ENCODE peak calls at places on chromosomes 16 and 17, in four cellular contexts. One of them, this sample, is unnamed.
A peak's percentile ranks its signal among the peaks of the same experiment; 100 is the strongest.

GRCh38 chr17:58001461-58002124 is 5.5 kb downstream of the SRSF1 start:
- DNase-seq in LHCN-M2: no peak
- DNase-seq in brain microvascular endothelial cell: no peak
- DNase-seq in H7: no peak
- DNase-seq in this sample: no peak

GRCh38 chr17:64423881-64424280 is 25.0 kb upstream of the MILR1 start:
- DNase-seq in LHCN-M2: no peak
- DNase-seq in brain microvascular endothelial cell: no peak
- DNase-seq in H7: no peak
- DNase-seq in this sample: no peak

GRCh38 chr16:55701442-55702319 is 45.9 kb downstream of the SLC6A2 start:
- DNase-seq in LHCN-M2: peak; percentile 39
- DNase-seq in brain microvascular endothelial cell: peak; percentile 20
- DNase-seq in H7: peak; percentile 69
- DNase-seq in this sample: no peak

GRCh38 chr17:17877548-17878358 is 41.0 kb upstream of the SREBF1 start:
- DNase-seq in LHCN-M2: no peak
- DNase-seq in brain microvascular endothelial cell: peak; percentile 87
- DNase-seq in H7: peak; percentile 81
- DNase-seq in this sample: peak; percentile 27

GRCh38 chr17:80110927-80111701 is 9.7 kb downstream of the GAA start:
- DNase-seq in LHCN-M2: no peak
- DNase-seq in brain microvascular endothelial cell: no peak
- DNase-seq in H7: peak; percentile 44
- DNase-seq in this sample: no peak

GRCh38 chr16:71537643-71538042 is 11.4 kb downstream of the CHST4 start:
- DNase-seq in LHCN-M2: peak; percentile 28
- DNase-seq in brain microvascular endothelial cell: peak; percentile 38
- DNase-seq in H7: peak; percentile 65
- DNase-seq in this sample: no peak

GRCh38 chr16:80828495-80828894 is 24.1 kb upstream of the CDYL2 start:
- DNase-seq in LHCN-M2: no peak
- DNase-seq in brain microvascular endothelial cell: no peak
- DNase-seq in H7: no peak
- DNase-seq in this sample: no peak

GRCh38 chr16:46996391-46996790 is 22.9 kb upstream of the DNAJA2 start:
- DNase-seq in LHCN-M2: no peak
- DNase-seq in brain microvascular endothelial cell: no peak
- DNase-seq in H7: peak; percentile 76
- DNase-seq in this sample: no peak

GRCh38 chr17:4433515-4434031 is at the start of gene SPNS3:
- DNase-seq in LHCN-M2: no peak
- DNase-seq in brain microvascular endothelial cell: no peak
- DNase-seq in H7: peak; percentile 22
- DNase-seq in this sample: no peak

GRCh38 chr16:80932725-80933124 is 74.0 kb downstream of the CMC2 start:
- DNase-seq in LHCN-M2: peak; percentile 5
- DNase-seq in brain microvascular endothelial cell: peak; percentile 96
- DNase-seq in H7: peak; percentile 39
- DNase-seq in this sample: no peak

GRCh38 chr17:50087912-50088405 is 7.2 kb upstream of the PDK2 start:
- DNase-seq in LHCN-M2: no peak
- DNase-seq in brain microvascular endothelial cell: no peak
- DNase-seq in H7: peak; percentile 37
- DNase-seq in this sample: no peak

GRCh38 chr17:68759343-68760140 is 158.4 kb upstream of the FAM20A start:
- DNase-seq in LHCN-M2: peak; percentile 90
- DNase-seq in brain microvascular endothelial cell: peak; percentile 94
- DNase-seq in H7: peak; percentile 80
- DNase-seq in this sample: no peak

GRCh38 chr17:70119961-70120360 is 44.9 kb downstream of the KCNJ16 start:
- DNase-seq in LHCN-M2: no peak
- DNase-seq in brain microvascular endothelial cell: no peak
- DNase-seq in H7: no peak
- DNase-seq in this sample: no peak

This sample was measured in cortex of kidney.